ENCODE peak calls at places on chromosomes 5 and 9, in four cellular contexts. F is HCT116, W is K562, A is HepG2. H is an unnamed sample.

GRCh38 chr5:73451218-73452130 is 2.9 kb upstream of the FOXD1 start:
- DNase-seq in F (no peak), W (peak; percentile 73), A (no peak), H (no peak)

GRCh38 chr9:134618163-134618822 is 23.3 kb upstream of the COL5A1 start:
- DNase-seq in F (no peak), W (no peak), A (no peak), H (no peak)

GRCh38 chr9:96777539-96777864 is 385 bp downstream of the ZNF510 start:
- DNase-seq in F (no peak), W (no peak), A (no peak), H (no peak)

GRCh38 chr9:8817335-8817734 is 1017.8 kb upstream of the DMAC1 start:
- DNase-seq in F (no peak), W (no peak), A (no peak), H (no peak)

GRCh38 chr5:134046330-134046729 is 41.6 kb upstream of the VDAC1 start:
- DNase-seq in F (no peak), W (no peak), A (peak; percentile 27), H (no peak)

GRCh38 chr5:112156211-112156610 is 262.9 kb downstream of the EPB41L4A start:
- DNase-seq in F (no peak), W (no peak), A (no peak), H (no peak)

GRCh38 chr5:6291961-6292360 is 86.4 kb downstream of the MED10 start:
- DNase-seq in F (peak; percentile 12), W (no peak), A (peak; percentile 38), H (peak; percentile 7)

GRCh38 chr9:34463098-34463900 is 4.7 kb downstream of the DNAI1 start:
- DNase-seq in F (peak; percentile 37), W (no peak), A (no peak), H (no peak)

GRCh38 chr9:86116425-86116824 is 17.1 kb upstream of the GOLM1 start:
- DNase-seq in F (no peak), W (no peak), A (no peak), H (no peak)

GRCh38 chr5:176463113-176463764 is 15.1 kb downstream of the FAF2 start:
- DNase-seq in F (no peak), W (no peak), A (no peak), H (no peak)

GRCh38 chr9:79623799-79624721 is 52.3 kb downstream of the TLE4 start:
- DNase-seq in F (no peak), W (peak; percentile 4), A (peak; percentile 4), H (no peak)

GRCh38 chr9:37575921-37576721 is at the start of gene FBXO10:
- DNase-seq in F (no peak), W (peak; percentile 39), A (no peak), H (no peak)

GRCh38 chr5:102596951-102597350 is 98.2 kb upstream of the SLCO6A1 start:
- DNase-seq in F (no peak), W (no peak), A (no peak), H (no peak)

GRCh38 chr9:13750061-13750460 is 470.6 kb upstream of the MPDZ start:
- DNase-seq in F (no peak), W (no peak), A (no peak), H (no peak)

GRCh38 chr9:89978185-89978584 is 373.4 kb downstream of the GADD45G start:
- DNase-seq in F (peak; percentile 4), W (no peak), A (no peak), H (no peak)

GRCh38 chr9:113589890-113590289 is 126.4 kb downstream of the RGS3 start:
- DNase-seq in F (no peak), W (no peak), A (peak; percentile 35), H (no peak)

GRCh38 chr9:84615574-84615973 is 54.0 kb upstream of the NTRK2 start:
- DNase-seq in F (no peak), W (no peak), A (no peak), H (no peak)

GRCh38 chr5:103433216-103433615 is 129.4 kb downstream of the NUDT12 start:
- DNase-seq in F (no peak), W (no peak), A (no peak), H (no peak)

GRCh38 chr9:89365532-89365912 is 47.2 kb downstream of the SECISBP2 start:
- DNase-seq in F (no peak), W (no peak), A (no peak), H (no peak)

GRCh38 chr9:133105461-133105770 is 15.6 kb downstream of the RALGDS start:
- DNase-seq in F (no peak), W (no peak), A (no peak), H (no peak)

GRCh38 chr9:133104718-133105460 is 16.2 kb downstream of the RALGDS start:
- DNase-seq in F (no peak), W (no peak), A (no peak), H (no peak)

GRCh38 chr9:133107961-133108793 is 12.9 kb downstream of the RALGDS start:
- DNase-seq in F (no peak), W (no peak), A (no peak), H (no peak)

GRCh38 chr9:133107245-133107722 is 13.8 kb downstream of the RALGDS start:
- DNase-seq in F (no peak), W (no peak), A (no peak), H (no peak)

GRCh38 chr9:133106511-133107244 is 14.4 kb downstream of the RALGDS start:
- DNase-seq in F (no peak), W (no peak), A (no peak), H (no peak)
- TF ChIP-seq SIN3A in F (no peak), W (no peak), A (no peak), H (no peak)

DNA sequence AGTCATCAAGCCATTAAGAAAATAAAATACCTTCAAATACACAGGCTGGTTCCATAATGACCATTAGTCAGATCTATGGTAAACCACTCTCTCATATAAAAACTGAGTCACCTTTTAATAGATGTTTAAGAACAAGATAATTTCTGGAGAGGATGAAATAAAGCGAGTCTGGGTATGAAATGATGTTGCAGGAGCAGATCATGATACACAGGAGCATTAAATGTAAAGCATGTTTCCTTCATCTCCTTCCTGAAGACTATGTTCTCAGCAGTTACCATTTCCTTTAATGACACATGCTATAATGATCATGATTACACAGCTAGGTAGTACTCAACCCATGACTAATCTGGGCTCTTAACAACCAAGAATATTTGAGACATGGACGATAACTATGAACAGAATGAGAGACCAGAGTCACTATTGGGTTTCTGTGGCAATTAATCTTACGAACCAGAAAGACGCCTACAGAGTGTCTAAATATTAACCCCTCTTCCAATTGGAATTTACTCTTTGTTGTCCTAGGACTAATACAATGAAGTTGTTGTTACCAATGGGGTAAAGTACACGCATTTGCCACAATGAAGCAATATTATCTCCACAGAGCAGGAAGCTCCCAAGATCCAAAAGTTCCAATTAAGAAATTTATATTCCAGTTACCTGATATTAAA is 105.6 kb downstream of the NR6A1 start:
- DNase-seq in F (no peak), W (no peak), A (peak; percentile 88), H (no peak)
- TF ChIP-seq SIN3A in F (no peak), W (no peak), A (no peak), H (no peak)

GRCh38 chr9:109299901-109300300 is 21.0 kb downstream of the EPB41L4B start:
- DNase-seq in F (no peak), W (no peak), A (no peak), H (no peak)

GRCh38 chr9:109302606-109303005 is 18.3 kb downstream of the EPB41L4B start:
- DNase-seq in F (no peak), W (no peak), A (no peak), H (no peak)

GRCh38 chr9:109295475-109296110 is 25.3 kb downstream of the EPB41L4B start:
- DNase-seq in F (no peak), W (no peak), A (no peak), H (no peak)

GRCh38 chr9:109301012-109301411 is 19.8 kb downstream of the EPB41L4B start:
- DNase-seq in F (no peak), W (no peak), A (no peak), H (no peak)

DNA sequence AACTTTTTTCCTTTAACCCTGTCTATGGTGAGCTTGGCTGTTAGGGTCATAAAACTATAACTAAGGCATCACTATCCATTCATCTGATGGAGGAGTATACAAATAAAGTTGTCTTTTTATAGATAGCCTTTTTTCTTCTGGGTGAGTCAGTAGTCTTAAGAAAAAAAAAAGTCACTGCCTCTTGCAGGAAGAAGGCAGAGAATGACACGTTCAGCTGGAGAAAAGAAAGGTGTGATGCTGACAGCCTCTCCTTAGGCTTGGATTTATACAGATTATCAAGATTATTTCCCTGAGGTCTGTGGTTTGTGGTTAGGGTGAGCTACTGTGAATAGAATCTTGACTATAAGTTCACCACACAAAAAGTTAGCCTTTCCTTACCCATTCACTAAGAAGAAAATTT is 23.0 kb downstream of the EPB41L4B start:
- DNase-seq in F (no peak), W (no peak), A (no peak), H (no peak)
- TF ChIP-seq SIN3A in F (no peak), W (no peak), A (no peak), H (no peak)

GRCh38 chr5:33563530-33563929 is 122.8 kb downstream of the TARS1 start:
- DNase-seq in F (no peak), W (no peak), A (no peak), H (no peak)

GRCh38 chr5:33563983-33564908 is 123.5 kb downstream of the TARS1 start:
- DNase-seq in F (no peak), W (no peak), A (no peak), H (no peak)

DNA sequence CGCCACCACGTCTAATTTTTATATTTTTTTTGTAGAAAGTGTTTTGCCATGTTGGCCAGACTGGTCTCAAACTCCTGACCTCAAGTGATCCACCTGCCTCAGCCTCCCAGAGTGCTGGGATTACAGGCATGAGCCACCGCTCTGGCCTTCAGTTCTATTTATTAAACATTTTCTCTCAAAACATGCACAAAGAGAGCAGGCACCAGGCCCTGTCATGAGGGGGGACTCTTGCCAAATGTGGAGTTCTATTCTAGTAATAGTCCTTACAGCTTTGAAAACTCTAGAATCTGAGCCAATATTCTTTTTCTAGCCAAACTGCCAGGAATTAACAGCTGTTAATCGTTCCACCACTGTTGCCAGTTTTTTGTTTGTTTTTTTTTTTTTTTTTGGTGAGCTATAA is 124.5 kb downstream of the TARS1 start:
- DNase-seq in F (no peak), W (no peak), A (no peak), H (no peak)
- TF ChIP-seq SIN3A in F (no peak), W (no peak), A (no peak), H (no peak)

DNA sequence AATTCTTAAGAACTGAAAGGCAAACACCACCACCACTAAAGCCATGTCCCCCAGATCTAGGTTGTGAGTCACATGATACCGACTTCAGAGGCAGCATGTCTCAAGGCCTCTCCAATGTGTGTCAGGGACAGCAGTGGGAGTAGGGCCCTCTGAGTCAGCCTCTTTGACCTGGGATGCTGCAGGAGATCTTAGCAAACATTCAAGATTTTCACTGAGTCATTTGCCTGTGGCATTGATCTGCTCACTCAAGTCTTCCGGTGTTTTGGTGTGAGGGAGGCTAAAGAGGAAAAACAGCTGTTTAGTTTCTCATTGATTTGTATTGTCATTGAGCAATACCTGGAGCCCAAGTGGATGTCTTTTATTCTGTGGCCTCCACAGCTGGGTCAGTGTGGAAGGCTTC is 36.1 kb downstream of the TMC1 start:
- DNase-seq in F (peak; percentile 94), W (peak; percentile 61), A (peak; percentile 59), H (peak; percentile 85)
- TF ChIP-seq SIN3A in F (peak; percentile 94), W (no peak), A (no peak), H (no peak)